ENCODE peak calls at places on chromosome 22, in seven cellular contexts. K, J, B, F, A, P and V are unnamed samples.

GRCh38 chr22:49645791-49646550 is 181.7 kb downstream of the BRD1 start:
- DNase-seq in B (no peak), P (no peak), F (no peak), A (no peak), K (no peak), J (no peak), V (no peak)

GRCh38 chr22:49880281-49880680 is 26.6 kb downstream of the ZBED4 start:
- DNase-seq in B (no peak), K (no peak), J (no peak), F (no peak), A (no peak), P (no peak), V (no peak)

GRCh38 chr22:29116397-29117123 is 43.7 kb downstream of the KREMEN1 start:
- DNase-seq in F (no peak), B (no peak), A (no peak), P (no peak), K (no peak), J (no peak), V (no peak)

GRCh38 chr22:46382524-46382923 is 47.0 kb downstream of the TRMU start:
- DNase-seq in A (no peak), B (no peak), J (no peak), P (no peak), K (no peak), F (no peak), V (no peak)

GRCh38 chr22:49838771-49839717 is 11.4 kb upstream of the BRD1 start:
- DNase-seq in F (peak), P (no peak), J (no peak), B (no peak), K (peak), A (no peak), V (no peak)

GRCh38 chr22:50723991-50724390 is 14.0 kb upstream of the ACR start:
- DNase-seq in K (no peak), B (no peak), F (no peak), J (no peak), A (no peak), P (no peak), V (no peak)

GRCh38 chr22:46036558-46037408 is 59.8 kb upstream of the WNT7B start:
- DNase-seq in J (peak), P (peak), A (peak), F (peak), B (no peak), K (no peak), V (peak)

GRCh38 chr22:50296658-50297490 is 10.6 kb downstream of the PLXNB2 start:
- DNase-seq in B (no peak), P (no peak), A (peak), F (no peak), K (no peak), J (no peak), V (peak)

GRCh38 chr22:45441158-45441557 is 27.7 kb downstream of the RIBC2 start:
- DNase-seq in K (no peak), B (peak), P (peak), F (no peak), J (no peak), A (peak), V (peak)

GRCh38 chr22:31652911-31653684 is 8.9 kb downstream of the PISD start:
- DNase-seq in A (no peak), B (no peak), P (no peak), F (no peak), K (no peak), J (no peak), V (no peak)

GRCh38 chr22:17581056-17581455 is 17.8 kb downstream of the SLC25A18 start:
- DNase-seq in A (no peak), B (no peak), P (no peak), J (no peak), F (no peak), K (no peak), V (no peak)

GRCh38 chr22:29134448-29134847 is 61.6 kb downstream of the KREMEN1 start:
- DNase-seq in A (no peak), P (no peak), J (no peak), F (no peak), B (no peak), K (no peak), V (no peak)

GRCh38 chr22:31616315-31616980 is 45.6 kb downstream of the PISD start:
- DNase-seq in A (no peak), B (no peak), J (no peak), F (peak), K (no peak), P (no peak), V (no peak)

GRCh38 chr22:28505416-28506156 is 174.1 kb downstream of the TTC28 start:
- DNase-seq in A (no peak), F (no peak), K (no peak), B (no peak), J (no peak), P (no peak), V (no peak)

GRCh38 chr22:49967333-49968241 is 7.0 kb downstream of the PIM3 start:
- DNase-seq in J (peak), K (peak), F (peak), P (no peak), A (peak), B (peak), V (peak)

GRCh38 chr22:50269573-50270301 is 443 bp downstream of the MAPK11 start:
- DNase-seq in A (peak), F (no peak), J (no peak), K (no peak), B (no peak), P (no peak), V (no peak)

GRCh38 chr22:11325767-11326166 is 4202.2 kb upstream of the OR11H1 start:
- DNase-seq in P (no peak), B (no peak), J (no peak), K (no peak), F (no peak), A (no peak), V (no peak)

GRCh38 chr22:48980918-48981317 is 846.8 kb downstream of the BRD1 start:
- DNase-seq in K (no peak), P (no peak), A (no peak), B (no peak), F (no peak), J (no peak), V (no peak)

GRCh38 chr22:18012528-18012927 is 11.8 kb downstream of the MICAL3 start:
- DNase-seq in J (no peak), F (no peak), B (no peak), K (no peak), P (no peak), A (no peak), V (no peak)

GRCh38 chr22:25404556-25404922 is 159.9 kb upstream of the GRK3 start:
- DNase-seq in K (no peak), F (no peak), P (no peak), B (no peak), A (no peak), J (no peak), V (peak)

GRCh38 chr22:45336971-45337431 is 27.3 kb downstream of the FAM118A start:
- DNase-seq in K (peak), A (peak), B (peak), J (no peak), P (no peak), F (no peak), V (peak)

GRCh38 chr22:45970709-45971388 is 6.1 kb downstream of the WNT7B start:
- DNase-seq in J (no peak), F (no peak), A (no peak), K (no peak), P (no peak), B (no peak), V (no peak)

GRCh38 chr22:48760481-48761238 is 1067.0 kb downstream of the BRD1 start:
- DNase-seq in K (peak), B (no peak), P (no peak), A (no peak), F (no peak), J (no peak), V (peak)

GRCh38 chr22:17501679-17502285 is 61.5 kb upstream of the SLC25A18 start:
- DNase-seq in A (peak), J (no peak), K (no peak), F (no peak), B (peak), P (peak), V (peak)

GRCh38 chr22:45709004-45709739 is 37.5 kb downstream of the ATXN10 start:
- DNase-seq in J (no peak), A (no peak), B (no peak), K (no peak), F (no peak), P (peak), V (peak)

GRCh38 chr22:49601614-49602321 is 225.9 kb downstream of the BRD1 start:
- DNase-seq in P (no peak), K (peak), A (no peak), F (no peak), B (no peak), J (no peak), V (no peak)

GRCh38 chr22:19277785-19278184 is 13.7 kb downstream of the CLTCL1 start:
- DNase-seq in J (no peak), F (no peak), K (no peak), B (no peak), A (no peak), P (no peak), V (no peak)

GRCh38 chr22:32985899-32986772 is 72.0 kb downstream of the SYN3 start:
- DNase-seq in B (peak), J (no peak), A (peak), P (peak), K (peak), F (no peak), V (peak)

GRCh38 chr22:38718414-38718813 is 12.7 kb downstream of the GTPBP1 start:
- DNase-seq in P (peak), A (peak), B (no peak), K (peak), F (peak), J (no peak), V (peak)

GRCh38 chr22:17753401-17753989 is 20.8 kb downstream of the BID start:
- DNase-seq in B (no peak), P (no peak), A (no peak), F (no peak), K (no peak), J (no peak), V (no peak)

GRCh38 chr22:50483977-50484853 is 2.4 kb upstream of the MIOX start:
- DNase-seq in K (no peak), A (peak), J (no peak), F (peak), B (no peak), P (no peak), V (no peak)

GRCh38 chr22:18032455-18033101 is 8.2 kb upstream of the MICAL3 start:
- DNase-seq in F (no peak), B (no peak), A (no peak), P (peak), J (peak), K (no peak), V (no peak)

GRCh38 chr22:49170053-49170452 is 657.6 kb downstream of the BRD1 start:
- DNase-seq in A (peak), P (no peak), B (no peak), K (no peak), J (no peak), F (no peak), V (no peak)

DNA sequence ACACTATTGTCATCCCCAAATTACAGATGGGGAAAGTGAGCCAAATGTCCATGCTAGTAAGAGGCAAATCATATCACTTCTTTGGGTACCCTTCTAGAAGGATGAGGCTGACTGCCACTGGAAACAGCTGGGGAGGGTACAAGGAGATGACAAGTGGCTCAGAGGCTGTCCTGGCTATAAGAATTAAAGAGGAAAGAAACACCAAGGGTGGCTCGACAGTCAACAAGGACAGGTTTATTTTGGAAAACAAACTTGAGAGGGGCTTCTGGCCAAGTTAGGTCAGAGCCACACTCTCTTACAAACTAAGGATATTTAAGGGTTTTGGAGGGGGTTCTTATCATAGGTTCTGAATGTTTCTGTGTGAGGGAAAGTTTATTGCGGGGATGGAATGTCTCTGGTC is 2.1 kb upstream of the MIF start:
- DNase-seq in F (no peak), B (no peak), P (no peak), K (no peak), A (no peak), J (no peak), V (no peak)
- H3K4me3 ChIP-seq in F (no peak), B (no peak), P (no peak), K (no peak), A (no peak), J (no peak), V (no peak)

DNA sequence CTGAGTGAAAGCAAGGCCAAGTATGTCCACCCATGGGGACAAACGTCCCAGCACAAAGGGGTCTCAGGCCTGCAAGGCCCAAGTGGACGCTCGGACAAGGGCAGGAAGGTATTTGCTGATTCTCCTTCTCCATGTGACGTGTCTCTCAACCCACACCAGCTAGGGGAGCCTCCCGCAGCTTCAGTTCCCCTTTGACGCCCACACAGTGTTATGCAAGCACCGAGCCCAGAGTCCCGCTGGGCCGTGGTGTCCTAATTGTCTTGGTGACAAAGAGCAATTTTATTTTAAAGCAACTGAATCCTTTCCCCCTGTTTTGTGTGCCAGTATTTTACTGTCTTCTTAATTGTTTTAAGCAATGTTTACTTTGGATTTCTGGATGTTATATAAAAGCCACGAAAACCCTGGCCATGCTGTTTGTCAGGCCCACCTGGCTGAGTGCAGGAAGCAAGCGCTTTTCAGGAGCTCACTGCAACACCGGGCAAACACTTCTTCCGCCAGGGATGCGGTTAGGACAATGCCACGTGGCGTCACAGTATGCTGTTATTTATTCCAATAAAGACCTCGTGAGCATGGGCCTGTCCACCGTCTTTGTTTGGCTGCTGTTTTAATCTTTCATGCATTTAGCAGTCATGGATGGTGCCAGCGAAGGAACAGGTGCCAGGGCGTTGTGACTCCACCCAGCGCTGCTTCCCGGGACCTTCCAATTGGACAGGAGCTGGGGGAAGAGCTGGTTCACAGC is 8.2 kb upstream of the PARVG start:
- DNase-seq in K (peak), B (peak), J (no peak), A (peak), F (peak), P (no peak), V (no peak)
- H3K4me3 ChIP-seq in K (peak), B (no peak), J (no peak), A (no peak), F (no peak), P (no peak), V (no peak)

DNA sequence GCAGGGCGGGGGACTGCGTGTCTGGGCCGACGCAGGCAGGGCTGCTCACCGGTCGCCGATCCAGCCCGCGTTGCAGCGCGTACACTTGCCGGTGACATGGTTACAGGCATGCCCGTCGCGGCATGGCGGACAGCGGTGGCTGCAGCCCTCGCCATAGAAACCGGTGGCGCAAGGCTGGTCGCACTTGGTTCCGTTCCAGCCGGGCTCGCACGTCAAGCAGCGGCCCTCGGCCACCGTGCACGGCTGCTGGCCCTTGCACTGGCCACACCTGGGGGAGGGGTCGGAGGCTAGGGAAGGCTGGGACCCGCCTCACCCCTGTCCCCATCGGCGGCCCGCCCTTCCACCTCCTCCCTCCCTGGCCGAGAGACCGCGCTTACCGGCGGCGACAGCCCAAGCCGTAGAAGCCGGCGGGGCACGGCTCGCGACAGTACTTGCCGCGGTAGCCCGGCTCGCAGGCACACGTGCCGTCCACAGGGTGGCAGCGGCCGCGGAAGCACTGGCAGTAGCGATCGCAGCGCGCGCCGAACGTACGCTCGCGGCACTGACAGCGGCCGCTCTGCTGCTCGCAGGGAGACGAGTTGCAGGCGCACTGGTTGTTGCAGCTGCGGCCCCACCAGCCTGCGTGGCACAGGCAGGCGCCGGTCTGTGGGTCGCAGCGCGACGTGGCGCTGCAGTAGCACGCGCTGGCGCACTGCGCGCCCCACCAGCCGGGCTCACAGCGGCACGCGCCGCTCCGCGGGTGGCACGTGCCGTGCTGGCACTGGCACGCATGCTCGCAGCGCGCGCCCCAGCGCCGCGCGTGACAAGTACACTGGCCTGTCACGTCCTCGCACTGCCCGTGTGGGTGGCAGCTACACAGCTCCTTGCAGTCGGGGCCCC is 6.7 kb downstream of the SCARF2 start:
- DNase-seq in P (peak), K (peak), B (no peak), A (peak), J (peak), F (peak), V (peak)
- H3K4me3 ChIP-seq in P (peak), K (peak), B (peak), A (no peak), J (no peak), F (peak), V (no peak)

GRCh38 chr22:37456351-37456750 is 29.1 kb upstream of the ELFN2 start:
- DNase-seq in F (no peak), J (no peak), B (no peak), A (no peak), K (no peak), P (no peak), V (no peak)
- H3K4me3 ChIP-seq in F (no peak), J (no peak), B (no peak), A (no peak), K (no peak), P (no peak), V (no peak)

GRCh38 chr22:34414467-34415440 is 494.5 kb upstream of the LARGE1 start:
- DNase-seq in B (no peak), P (peak), F (peak), A (peak), J (no peak), K (no peak), V (no peak)
- H3K4me3 ChIP-seq in B (no peak), P (no peak), F (no peak), A (no peak), J (no peak), K (no peak), V (no peak)

DNA sequence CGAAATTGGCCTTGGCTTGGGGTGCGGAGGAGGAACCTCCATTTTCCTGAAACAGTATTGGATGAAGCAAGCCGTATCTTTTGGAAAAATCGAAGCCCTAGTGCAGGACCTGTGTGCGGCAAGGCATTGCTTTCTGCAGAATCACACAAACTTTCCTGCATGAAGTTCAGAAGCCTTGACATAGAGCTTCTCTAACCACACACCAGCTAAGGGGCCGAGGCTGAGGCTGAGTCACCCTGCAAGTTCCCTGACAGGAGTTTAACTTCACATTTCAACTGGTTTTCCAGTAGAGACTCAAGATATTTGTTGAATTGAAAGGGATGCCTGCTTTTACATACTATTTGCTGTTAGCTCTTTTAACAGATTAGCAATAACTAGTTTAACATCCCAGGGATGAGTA is 67.8 kb downstream of the TCF20 start:
- DNase-seq in B (no peak), K (no peak), A (no peak), P (no peak), F (no peak), J (no peak), V (peak)
- H3K4me3 ChIP-seq in B (no peak), K (no peak), A (no peak), P (no peak), F (no peak), J (no peak), V (no peak)

GRCh38 chr22:40348025-40348658 is 1.8 kb downstream of the ADSL start:
- DNase-seq in A (peak), B (peak), K (no peak), F (no peak), J (no peak), P (peak), V (peak)
- H3K4me3 ChIP-seq in A (no peak), B (no peak), K (peak), F (no peak), J (peak), P (peak), V (no peak)

GRCh38 chr22:30308518-30309230 is 18.1 kb downstream of the TBC1D10A start:
- DNase-seq in A (peak), B (no peak), J (no peak), F (no peak), K (no peak), P (no peak), V (no peak)
- H3K4me3 ChIP-seq in A (no peak), B (no peak), J (no peak), F (no peak), K (no peak), P (no peak), V (no peak)

GRCh38 chr22:35894937-35895708 is 133.5 kb downstream of the RBFOX2 start:
- DNase-seq in K (no peak), J (no peak), F (no peak), P (peak), B (peak), A (no peak), V (peak)
- H3K4me3 ChIP-seq in K (peak), J (no peak), F (no peak), P (no peak), B (no peak), A (no peak), V (peak)